ENCODE peak calls at places on chromosomes 7 and 10, in ten cellular contexts. Q is Right ventricle myocardium inferior, S is GM19239, P is HAP-1, G is Daoy, M is HFFc6, B is EL, X is ureter, R is NCI-H1105 treated with DMSO at 0.1 percent for 48 hours, T is T-helper 1 cell. H is an unnamed sample.

GRCh38 chr10:31020128-31020527 is 11.5 kb downstream of the ZNF438 start:
- DNase-seq in G (no peak), B (no peak), M (peak; percentile 49), S (no peak), X (no peak), R (no peak), T (no peak), Q (no peak), P (no peak), H (no peak)

GRCh38 chr10:44955408-44956070 is 4.1 kb upstream of the RASSF4 start:
- DNase-seq in S (no peak), P (no peak), R (no peak), M (no peak), B (no peak), Q (no peak), G (no peak), T (no peak), X (peak; percentile 37), H (peak; percentile 79)

GRCh38 chr7:87344446-87344845 is 1.0 kb upstream of the CROT start:
- DNase-seq in B (no peak), G (no peak), M (no peak), Q (no peak), T (no peak), P (no peak), S (no peak), R (no peak), X (no peak), H (no peak)

GRCh38 chr10:113711142-113711541 is 31.4 kb downstream of the CASP7 start:
- DNase-seq in P (no peak), B (no peak), S (no peak), G (no peak), R (no peak), Q (no peak), T (no peak), X (no peak), M (no peak), H (no peak)

GRCh38 chr10:5481121-5481520 is 18.2 kb downstream of the CALML5 start:
- DNase-seq in T (no peak), Q (no peak), B (no peak), P (no peak), G (no peak), X (no peak), S (no peak), M (no peak), R (no peak), H (peak; percentile 45)

GRCh38 chr10:3907514-3907913 is 122.5 kb upstream of the KLF6 start:
- DNase-seq in T (no peak), X (no peak), Q (peak; percentile 85), S (no peak), P (no peak), G (no peak), R (no peak), B (no peak), M (no peak), H (no peak)

GRCh38 chr7:151708610-151709009 is 168.3 kb downstream of the PRKAG2 start:
- DNase-seq in X (no peak), M (no peak), P (no peak), G (no peak), R (no peak), S (no peak), B (no peak), T (no peak), Q (peak; percentile 74), H (no peak)

GRCh38 chr7:51154201-51154600 is 162.4 kb downstream of the COBL start:
- DNase-seq in T (no peak), B (no peak), M (no peak), Q (no peak), G (no peak), S (no peak), R (no peak), X (no peak), P (no peak), H (no peak)

GRCh38 chr7:39811161-39811614 is 138.9 kb upstream of the CDK13 start:
- DNase-seq in X (no peak), G (peak; percentile 74), Q (no peak), S (no peak), M (peak; percentile 62), R (peak; percentile 71), B (peak; percentile 38), T (no peak), P (peak; percentile 56), H (no peak)

GRCh38 chr7:44541876-44542610 is 913 bp upstream of the NPC1L1 start:
- DNase-seq in T (no peak), X (no peak), S (no peak), G (peak; percentile 10), B (no peak), R (no peak), P (no peak), Q (no peak), M (no peak), H (no peak)

GRCh38 chr7:6276911-6277408 is 4.5 kb upstream of the CYTH3 start:
- DNase-seq in S (no peak), P (no peak), T (no peak), X (no peak), M (no peak), B (no peak), G (no peak), Q (no peak), R (no peak), H (no peak)

GRCh38 chr7:41287559-41288335 is 415.1 kb downstream of the INHBA start:
- DNase-seq in Q (no peak), X (no peak), B (no peak), T (no peak), P (no peak), R (no peak), G (no peak), M (no peak), S (no peak), H (no peak)

GRCh38 chr7:2037805-2038635 is 194.7 kb downstream of the MAD1L1 start:
- DNase-seq in R (no peak), S (no peak), Q (no peak), G (no peak), B (peak; percentile 37), M (peak; percentile 2), T (no peak), X (no peak), P (no peak), H (peak; percentile 69)